ENCODE peak calls at places on chromosomes 5 and 9, in five cellular contexts. One of them, this sample, is unnamed.

GRCh38 chr9:83231039-83231438 is 168.1 kb upstream of the RASEF start:
- DNase-seq in AG04450: no peak
- DNase-seq in T1000: no peak
- DNase-seq in colonic mucosa: no peak
- DNase-seq in cardiac fibroblast: peak; percentile 80
- DNase-seq in this sample: no peak

GRCh38 chr9:126304207-126304945 is 22.3 kb upstream of the MVB12B start:
- DNase-seq in AG04450: no peak
- DNase-seq in T1000: no peak
- DNase-seq in cardiac fibroblast: no peak
- DNase-seq in colonic mucosa: peak; percentile 9
- DNase-seq in this sample: no peak

GRCh38 chr5:12625667-12626263 is 721.5 kb upstream of the CTNND2 start:
- DNase-seq in AG04450: no peak
- DNase-seq in colonic mucosa: no peak
- DNase-seq in T1000: no peak
- DNase-seq in cardiac fibroblast: no peak
- DNase-seq in this sample: no peak

GRCh38 chr9:129333961-129334743 is 156.1 kb upstream of the IER5L start:
- DNase-seq in T1000: peak; percentile 75
- DNase-seq in cardiac fibroblast: peak; percentile 92
- DNase-seq in colonic mucosa: peak; percentile 84
- DNase-seq in AG04450: peak; percentile 87
- DNase-seq in this sample: peak; percentile 75

GRCh38 chr5:180785151-180785781 is 17.3 kb downstream of the MGAT1 start:
- DNase-seq in colonic mucosa: peak; percentile 21
- DNase-seq in cardiac fibroblast: peak; percentile 89
- DNase-seq in T1000: no peak
- DNase-seq in AG04450: peak; percentile 55
- DNase-seq in this sample: peak; percentile 46

GRCh38 chr5:150141544-150142188 is 14.0 kb downstream of the PDGFRB start:
- DNase-seq in cardiac fibroblast: peak; percentile 77
- DNase-seq in T1000: no peak
- DNase-seq in colonic mucosa: no peak
- DNase-seq in AG04450: peak; percentile 85
- DNase-seq in this sample: no peak

GRCh38 chr9:35570709-35571108 is 34.4 kb upstream of the TESK1 start:
- DNase-seq in T1000: no peak
- DNase-seq in AG04450: no peak
- DNase-seq in cardiac fibroblast: peak; percentile 20
- DNase-seq in colonic mucosa: no peak
- DNase-seq in this sample: no peak

GRCh38 chr9:69885474-69885929 is 64.9 kb downstream of the CFAP95 start:
- DNase-seq in cardiac fibroblast: peak; percentile 79
- DNase-seq in T1000: no peak
- DNase-seq in colonic mucosa: peak; percentile 25
- DNase-seq in AG04450: no peak
- DNase-seq in this sample: no peak

GRCh38 chr9:26191711-26192110 is 513.5 kb upstream of the TUSC1 start:
- DNase-seq in cardiac fibroblast: no peak
- DNase-seq in colonic mucosa: no peak
- DNase-seq in AG04450: no peak
- DNase-seq in T1000: no peak
- DNase-seq in this sample: no peak

GRCh38 chr5:4862500-4862899 is 277.6 kb upstream of the ADAMTS16 start:
- DNase-seq in cardiac fibroblast: peak; percentile 64
- DNase-seq in T1000: no peak
- DNase-seq in AG04450: no peak
- DNase-seq in colonic mucosa: no peak
- DNase-seq in this sample: no peak